ENCODE peak calls at places on chromosomes 7 and 10, in four cellular contexts. L is astrocyte of the spinal cord, V is sigmoid colon, N is AG04449. Z is an unnamed sample.

GRCh38 chr10:100739516-100740368 is 5.6 kb upstream of the PAX2 start:
- DNase-seq in N (no peak), V (peak; percentile 38), L (no peak), Z (no peak)

GRCh38 chr10:17348111-17349008 is 106.0 kb downstream of the ST8SIA6 start:
- DNase-seq in V (peak; percentile 70), L (peak; percentile 88), N (peak; percentile 26), Z (peak; percentile 47)

GRCh38 chr10:93947055-93947454 is 46.7 kb upstream of the PLCE1 start:
- DNase-seq in N (peak; percentile 40), L (peak; percentile 86), V (no peak), Z (peak; percentile 54)

GRCh38 chr7:79352323-79352722 is 101.1 kb downstream of the MAGI2 start:
- DNase-seq in V (no peak), L (no peak), N (no peak), Z (no peak)

GRCh38 chr7:47803846-47804245 is 144.4 kb downstream of the PKD1L1 start:
- DNase-seq in L (no peak), N (no peak), V (no peak), Z (no peak)

GRCh38 chr7:125436220-125436619 is 506.6 kb upstream of the POT1 start:
- DNase-seq in L (no peak), V (no peak), N (no peak), Z (no peak)

GRCh38 chr7:92988051-92988450 is 129.7 kb downstream of the SAMD9 start:
- DNase-seq in V (no peak), N (no peak), L (peak; percentile 64), Z (peak; percentile 56)

GRCh38 chr10:105291571-105291970 is 650.5 kb downstream of the SORCS3 start:
- DNase-seq in V (no peak), L (no peak), N (no peak), Z (no peak)

GRCh38 chr7:151245360-151246160 is 2.9 kb downstream of the SMARCD3 start:
- DNase-seq in L (no peak), V (no peak), N (no peak), Z (no peak)

GRCh38 chr10:36573246-36573645 is 552.2 kb upstream of the ANKRD30A start:
- DNase-seq in L (no peak), N (no peak), V (no peak), Z (no peak)

GRCh38 chr7:1922071-1922869 is 252.2 kb downstream of the ELFN1 start:
- DNase-seq in V (no peak), N (no peak), L (peak; percentile 43), Z (peak; percentile 43)

GRCh38 chr7:32150589-32150988 is 80.4 kb upstream of the PDE1C start:
- DNase-seq in N (no peak), V (no peak), L (no peak), Z (no peak)

GRCh38 chr7:86950944-86951343 is 108.5 kb downstream of the ELAPOR2 start:
- DNase-seq in V (no peak), N (no peak), L (no peak), Z (no peak)

GRCh38 chr7:89987665-89988064 is 166.6 kb upstream of the STEAP1 start:
- DNase-seq in N (no peak), L (no peak), V (no peak), Z (no peak)

GRCh38 chr7:36639826-36640225 is 84.5 kb downstream of the AOAH start:
- DNase-seq in L (no peak), N (no peak), V (no peak), Z (no peak)

GRCh38 chr7:78017621-78018100 is 219.1 kb downstream of the PHTF2 start:
- DNase-seq in N (no peak), V (no peak), L (no peak), Z (no peak)

GRCh38 chr7:924541-925231 is 29.8 kb downstream of the ADAP1 start:
- DNase-seq in N (no peak), V (peak; percentile 66), L (no peak), Z (no peak)

GRCh38 chr10:72736176-72736795 is 44.3 kb downstream of the MCU start:
- DNase-seq in L (peak; percentile 49), N (no peak), V (no peak), Z (no peak)

GRCh38 chr10:129622736-129623135 is 155.7 kb downstream of the MGMT start:
- DNase-seq in L (no peak), N (no peak), V (no peak), Z (no peak)

GRCh38 chr7:35251606-35252310 is 2.1 kb downstream of the TBX20 start:
- DNase-seq in V (no peak), N (no peak), L (no peak), Z (no peak)

GRCh38 chr10:132700168-132701098 is 85.5 kb downstream of the NKX6-2 start:
- DNase-seq in N (no peak), V (peak; percentile 68), L (peak; percentile 38), Z (no peak)

GRCh38 chr10:73589538-73590126 is 1.5 kb downstream of the USP54 start:
- DNase-seq in N (no peak), V (no peak), L (no peak), Z (no peak)

GRCh38 chr7:127618042-127618441 is at the start of gene PAX4:
- DNase-seq in V (no peak), N (no peak), L (no peak), Z (no peak)

GRCh38 chr7:90605055-90605454 is 8.9 kb downstream of the CDK14 start:
- DNase-seq in N (no peak), L (no peak), V (no peak), Z (no peak)

GRCh38 chr7:42886129-42886528 is 25.7 kb downstream of the C7orf25 start:
- DNase-seq in N (no peak), L (no peak), V (no peak), Z (no peak)
- TF ChIP-seq CTCF in N (no peak), L (peak; percentile 50), V (no peak), Z (no peak)

GRCh38 chr10:46230615-46231014 is 56.2 kb upstream of the ANTXRL start:
- DNase-seq in N (no peak), V (no peak), L (no peak), Z (no peak)

GRCh38 chr10:46227571-46228075 is 59.2 kb upstream of the ANTXRL start:
- DNase-seq in V (no peak), L (no peak), N (no peak), Z (no peak)

GRCh38 chr10:46228076-46229071 is 58.4 kb upstream of the ANTXRL start:
- DNase-seq in V (peak; percentile 86), L (peak; percentile 63), N (peak; percentile 9), Z (peak; percentile 4)

GRCh38 chr10:46231087-46231486 is 55.7 kb upstream of the ANTXRL start:
- DNase-seq in V (peak; percentile 48), L (no peak), N (no peak), Z (no peak)

DNA sequence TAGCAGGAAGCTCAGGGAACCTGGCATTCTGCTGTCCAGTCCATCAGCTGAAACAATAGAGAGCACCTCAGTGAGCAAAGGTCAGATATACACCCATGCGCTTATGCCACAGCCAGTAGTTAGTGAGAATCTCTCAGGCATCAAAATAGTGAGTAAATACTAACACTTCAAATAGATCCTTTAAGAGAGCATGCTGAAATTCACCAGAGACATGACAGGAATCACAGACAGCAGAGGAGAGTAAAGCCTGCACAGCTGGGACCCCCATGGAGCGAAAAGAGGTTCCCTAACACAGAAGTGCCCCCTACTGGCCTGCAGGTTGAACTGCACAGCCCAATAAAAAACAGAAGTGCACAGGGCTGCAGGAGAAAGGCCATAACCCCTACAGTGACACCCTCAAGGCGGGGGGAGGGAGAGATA is 57.6 kb upstream of the ANTXRL start:
- DNase-seq in V (no peak), N (no peak), L (no peak), Z (no peak)
- TF ChIP-seq CTCF in V (no peak), N (peak; percentile 48), L (peak; percentile 77), Z (peak; percentile 76)

GRCh38 chr10:82934947-82935346 is 1060.0 kb downstream of the NRG3 start:
- DNase-seq in L (no peak), N (no peak), V (no peak), Z (no peak)

GRCh38 chr10:82938331-82938730 is 1063.3 kb downstream of the NRG3 start:
- DNase-seq in L (no peak), N (no peak), V (no peak), Z (no peak)

GRCh38 chr10:82932426-82932825 is 1057.4 kb downstream of the NRG3 start:
- DNase-seq in L (peak; percentile 14), V (no peak), N (no peak), Z (no peak)

GRCh38 chr10:82934429-82934828 is 1059.4 kb downstream of the NRG3 start:
- DNase-seq in L (no peak), N (no peak), V (no peak), Z (no peak)
- TF ChIP-seq CTCF in L (no peak), N (no peak), V (no peak), Z (peak; percentile 7)

GRCh38 chr7:37920619-37921339 is at the start of gene EPDR1:
- DNase-seq in L (no peak), V (peak; percentile 73), N (no peak), Z (no peak)

GRCh38 chr7:37921340-37921805 is 933 bp downstream of the EPDR1 start:
- DNase-seq in V (no peak), N (no peak), L (peak; percentile 71), Z (no peak)

GRCh38 chr7:37921876-37922275 is 1.4 kb downstream of the EPDR1 start:
- DNase-seq in N (no peak), L (no peak), V (no peak), Z (no peak)

GRCh38 chr7:37918526-37918925 is 1.9 kb upstream of the SFRP4 start:
- DNase-seq in L (no peak), N (no peak), V (no peak), Z (no peak)

GRCh38 chr7:37920305-37920618 is 178 bp upstream of the EPDR1 start:
- DNase-seq in L (no peak), V (no peak), N (no peak), Z (no peak)
- TF ChIP-seq CTCF in L (no peak), V (peak; percentile 15), N (peak; percentile 26), Z (no peak)

GRCh38 chr10:87861566-87861952 is 1.8 kb downstream of the KLLN start:
- DNase-seq in V (peak; percentile 89), N (no peak), L (peak; percentile 67), Z (no peak)
- TF ChIP-seq CTCF in V (no peak), N (peak; percentile 14), L (peak; percentile 21), Z (no peak)

DNA sequence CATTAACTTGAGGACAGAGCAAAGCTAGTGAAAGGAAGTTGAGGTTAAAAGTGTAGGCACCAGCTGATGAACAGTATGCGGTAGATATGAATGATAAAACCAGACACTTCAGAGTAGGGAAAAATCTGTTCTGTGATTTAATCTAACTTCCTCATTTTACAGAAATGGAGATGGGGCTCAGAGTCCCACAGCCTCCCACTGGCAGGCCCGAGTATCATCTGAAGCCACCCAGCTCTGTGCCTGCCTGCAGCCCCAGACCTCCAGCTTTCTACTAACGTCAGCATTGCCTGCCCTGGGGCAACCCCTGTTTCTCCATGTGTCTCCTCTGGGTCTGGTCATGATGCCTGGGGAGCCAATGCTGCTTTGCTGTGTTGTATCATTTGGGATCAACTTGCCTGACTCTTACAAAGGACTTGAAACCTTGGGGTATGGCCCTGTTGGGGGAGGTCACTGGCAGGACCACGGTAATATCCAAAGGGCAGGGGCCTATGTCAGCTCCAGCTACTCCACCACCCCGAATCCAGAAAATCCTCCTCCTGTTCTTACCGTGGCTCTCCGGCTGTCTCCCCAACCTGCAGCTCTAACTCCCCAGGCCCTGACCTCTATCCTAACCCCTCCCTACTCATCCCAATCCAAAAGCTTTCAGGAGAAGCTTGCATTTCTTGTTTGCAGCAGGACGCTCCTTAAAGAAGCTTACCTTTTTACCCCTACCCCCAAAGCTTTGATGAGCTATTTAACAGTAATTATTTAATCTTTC is 56.2 kb upstream of the NPY start:
- DNase-seq in L (no peak), V (no peak), N (no peak), Z (no peak)
- TF ChIP-seq CTCF in L (no peak), V (no peak), N (no peak), Z (no peak)

Z was measured in HFF-Myc.